ENCODE peak calls at places on chromosomes 7 and 10, in four cellular contexts. R, H, P and W are unnamed samples.
A peak's percentile ranks its signal among the peaks of the same experiment; 100 is the strongest.

GRCh38 chr10:97676770-97677581 is 10.1 kb downstream of the AVPI1 start:
- DNase-seq in P (peak; percentile 43), H (peak; percentile 63), R (no peak), W (peak; percentile 32)

GRCh38 chr10:6350609-6351008 is 147.9 kb downstream of the PFKFB3 start:
- DNase-seq in H (no peak), R (no peak), P (no peak), W (no peak)

GRCh38 chr7:70587739-70588138 is 544.2 kb upstream of the GALNT17 start:
- DNase-seq in H (no peak), P (no peak), R (no peak), W (no peak)

GRCh38 chr7:102859799-102860125 is 53.0 kb upstream of the LRRC17 start:
- DNase-seq in R (no peak), H (no peak), P (no peak), W (no peak)

GRCh38 chr10:7407368-7408002 is 3.3 kb downstream of the SFMBT2 start:
- DNase-seq in P (peak; percentile 35), R (no peak), H (no peak), W (no peak)

GRCh38 chr10:104937528-104937927 is 296.4 kb downstream of the SORCS3 start:
- DNase-seq in H (peak; percentile 7), R (no peak), P (no peak), W (no peak)

GRCh38 chr7:151804756-151805503 is 72.0 kb downstream of the PRKAG2 start:
- DNase-seq in R (no peak), P (no peak), H (no peak), W (no peak)

GRCh38 chr7:19294629-19295028 is 149.4 kb upstream of the FERD3L start:
- DNase-seq in R (no peak), P (no peak), H (peak; percentile 18), W (no peak)

GRCh38 chr10:119723624-119724023 is 2.2 kb upstream of the INPP5F start:
- DNase-seq in H (no peak), P (no peak), R (no peak), W (no peak)

GRCh38 chr10:116974442-116975005 is 30.5 kb downstream of the SHTN1 start:
- DNase-seq in H (peak; percentile 95), R (no peak), P (no peak), W (no peak)

GRCh38 chr10:29611796-29612381 is 22.9 kb downstream of the SVIL start:
- DNase-seq in H (no peak), P (no peak), R (no peak), W (no peak)

GRCh38 chr10:76902949-76903348 is 734.7 kb downstream of the KCNMA1 start:
- DNase-seq in P (peak; percentile 77), H (no peak), R (peak; percentile 31), W (peak; percentile 24)

GRCh38 chr7:126083014-126083413 is 1153.4 kb upstream of the POT1 start:
- DNase-seq in P (no peak), R (no peak), H (no peak), W (no peak)

DNA sequence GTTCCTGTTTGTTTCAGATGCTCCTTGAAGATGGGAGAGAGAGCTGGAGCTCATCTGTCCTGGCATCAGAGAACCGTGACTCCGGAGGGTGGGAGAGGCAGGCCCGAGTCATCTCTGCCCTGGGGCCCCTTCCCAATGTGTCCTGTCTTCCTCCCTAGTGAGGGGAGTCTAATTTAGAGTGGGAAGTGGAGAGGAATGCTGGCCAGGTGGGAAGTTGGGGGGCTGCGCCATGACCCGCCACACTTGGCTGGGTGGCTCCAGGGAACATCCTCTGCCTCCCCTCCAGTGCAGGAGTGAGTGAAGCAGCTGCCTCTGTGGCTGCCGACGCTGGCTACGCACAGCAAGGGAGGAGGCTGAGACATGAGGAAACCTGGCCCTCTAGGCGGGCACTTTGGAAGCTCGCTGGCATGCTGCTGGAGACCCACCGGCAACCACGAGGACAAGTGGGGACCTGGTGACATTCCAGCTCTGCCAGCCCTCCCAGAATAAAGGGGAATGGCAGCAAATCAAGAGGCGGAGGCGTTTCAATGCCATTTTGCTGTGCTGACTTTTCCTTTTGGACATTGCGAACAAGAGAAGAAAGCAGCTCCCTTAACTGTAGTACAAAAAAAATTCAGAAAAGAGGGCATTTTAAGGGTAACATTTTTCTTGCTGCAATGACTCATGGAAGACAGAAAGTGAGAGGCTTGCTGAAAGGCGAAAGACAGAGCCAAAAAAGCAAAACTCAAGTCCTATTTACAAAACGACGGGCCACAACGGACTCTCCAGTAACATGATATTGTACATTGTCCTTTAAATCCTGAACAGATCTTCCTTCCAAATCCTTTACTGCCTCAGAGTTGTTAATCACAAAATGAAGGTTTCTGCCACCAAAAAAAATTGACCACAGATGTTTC is 121.2 kb upstream of the PITRM1 start:
- DNase-seq in H (peak; percentile 17), P (no peak), R (no peak), W (no peak)
- H4K91ac ChIP-seq in H (no peak overlapping the region), P (no peak overlapping the region), R (no peak overlapping the region), W (no peak overlapping the region)

GRCh38 chr10:86509145-86509544 is 12.4 kb downstream of the WAPL start:
- DNase-seq in H (no peak), P (no peak), R (no peak), W (no peak)
- H2BK15ac ChIP-seq in H (no peak overlapping the region), P (no peak overlapping the region), R (no peak overlapping the region), W (no peak overlapping the region)

DNA sequence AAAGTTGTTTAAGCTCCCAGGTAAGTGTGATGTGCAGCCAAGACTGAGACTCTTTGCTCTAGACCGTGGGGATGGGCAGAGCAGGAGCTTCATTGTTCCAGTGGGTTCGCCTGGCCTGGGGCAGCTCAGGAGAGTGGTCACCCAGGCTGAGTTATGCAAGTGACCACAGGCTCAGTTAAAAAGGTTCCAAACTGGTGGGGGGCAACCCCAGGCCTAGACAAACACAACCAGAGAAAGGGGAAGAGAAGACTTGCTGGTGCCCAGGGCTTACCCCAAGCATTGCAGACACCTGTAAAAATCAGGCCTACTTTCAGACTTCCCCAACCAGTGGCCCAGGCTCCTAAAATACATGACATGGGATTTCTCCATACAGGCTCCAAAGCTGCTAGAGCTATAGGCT is 21.6 kb downstream of the CREB3L2 start:
- DNase-seq in P (no peak), R (no peak), H (no peak), W (no peak)
- H4K91ac ChIP-seq in P (no peak overlapping the region), R (no peak overlapping the region), H (peak overlapping the region; percentile 79), W (no peak overlapping the region)

GRCh38 chr10:87559392-87559791 is 54.7 kb downstream of the MINPP1 start:
- DNase-seq in R (peak; percentile 9), H (no peak), P (no peak), W (no peak)
- H2BK15ac ChIP-seq in R (no peak overlapping the region), H (no peak overlapping the region), P (no peak overlapping the region), W (no peak overlapping the region)

DNA sequence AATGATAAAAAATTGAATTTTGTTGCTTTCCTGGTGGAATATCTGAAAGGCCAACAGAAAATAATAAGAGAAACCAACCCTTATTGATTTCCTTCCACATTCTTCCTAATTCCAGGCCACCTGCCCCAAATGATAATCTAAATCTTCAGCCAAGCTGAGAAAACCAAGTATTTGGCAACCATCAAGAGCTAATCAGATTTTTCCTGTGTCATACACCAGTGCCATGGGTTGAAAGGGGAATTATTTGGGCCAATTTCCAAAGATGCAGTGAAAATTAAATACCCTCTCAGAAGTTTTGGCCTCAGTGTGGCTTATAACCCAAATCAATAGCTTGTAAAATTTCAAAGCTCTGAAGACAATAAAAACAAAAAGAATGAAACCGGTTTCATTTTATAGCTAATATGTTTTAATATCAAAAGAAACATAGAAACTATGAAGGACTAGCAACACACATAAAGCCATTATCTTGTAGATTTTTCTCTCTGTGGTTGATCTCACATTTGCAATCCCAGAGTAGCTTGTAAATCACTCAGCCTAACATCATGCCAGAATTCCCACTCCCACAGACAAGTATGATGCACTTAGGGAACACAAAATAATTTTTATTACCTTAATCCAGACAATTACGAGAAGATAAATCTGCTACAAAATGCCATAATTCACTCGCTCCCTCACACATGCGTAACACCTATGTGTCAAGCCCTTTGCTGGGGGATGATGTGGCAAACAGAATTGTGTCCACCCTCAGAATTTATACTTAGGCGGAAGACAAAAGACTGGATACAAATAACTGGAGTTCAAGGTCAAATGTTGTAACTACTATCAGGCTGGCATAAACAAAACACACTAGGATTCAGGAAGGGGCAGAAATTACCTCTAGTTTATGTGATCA is 70.1 kb downstream of the DOCK4 start:
- DNase-seq in P (no peak), H (no peak), R (no peak), W (no peak)
- H4K91ac ChIP-seq in P (no peak overlapping the region), H (no peak overlapping the region), R (no peak overlapping the region), W (no peak overlapping the region)

DNA sequence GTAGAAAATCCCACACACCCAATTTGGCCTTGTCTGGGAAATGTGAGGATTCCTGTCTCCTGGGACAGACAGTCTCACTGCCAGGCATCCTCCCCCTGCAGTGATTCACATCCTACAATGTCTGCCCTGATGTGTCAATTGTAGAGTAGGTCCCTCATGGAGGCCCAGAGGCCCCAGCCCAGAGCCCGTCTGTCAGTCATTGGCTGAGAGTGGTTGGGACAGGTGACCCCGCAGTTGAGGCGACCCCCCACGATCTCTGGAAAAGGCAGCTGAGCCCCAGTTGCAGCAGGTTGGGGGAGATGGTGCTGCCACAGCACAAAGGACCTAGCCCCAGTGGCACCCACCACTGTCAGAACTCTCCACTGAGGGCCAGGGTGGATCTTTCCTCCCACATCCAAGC is 84.3 kb upstream of the INSIG1 start:
- DNase-seq in H (peak; percentile 75), R (no peak), P (no peak), W (no peak)
- H2BK15ac ChIP-seq in H (peak overlapping the region; percentile 66), R (no peak overlapping the region), P (no peak overlapping the region), W (no peak overlapping the region)

GRCh38 chr10:79158004-79158340 is 89.2 kb downstream of the ZMIZ1 start:
- DNase-seq in R (no peak), H (no peak), P (no peak), W (no peak)
- H4K91ac ChIP-seq in R (peak overlapping the region; percentile 98), H (peak overlapping the region; percentile 98), P (peak overlapping the region; percentile 82), W (peak overlapping the region; percentile 60)

GRCh38 chr7:147282204-147282603 is 1165.6 kb downstream of the CNTNAP2 start:
- DNase-seq in R (no peak), P (no peak), H (no peak), W (no peak)
- H2BK15ac ChIP-seq in R (no peak overlapping the region), P (no peak overlapping the region), H (no peak overlapping the region), W (no peak overlapping the region)

GRCh38 chr7:149624419-149625338 is 127.1 kb upstream of the ZNF746 start:
- DNase-seq in P (peak; percentile 95), R (peak; percentile 72), H (peak; percentile 91), W (peak; percentile 94)
- H4K91ac ChIP-seq in P (no peak overlapping the region), R (no peak overlapping the region), H (peak overlapping the region; percentile 79), W (no peak overlapping the region)

GRCh38 chr7:43869898-43870240 is 552 bp upstream of the MRPS24 start:
- DNase-seq in P (no peak), R (no peak), H (peak; percentile 96), W (no peak)
- H2BK15ac ChIP-seq in P (no peak overlapping the region), R (no peak overlapping the region), H (peak overlapping the region; percentile 100), W (no peak overlapping the region)